ENCODE peak calls at places on chromosome 22, in nine cellular contexts. One of them, this sample, is unnamed.

GRCh38 chr22:44775862-44776261 is 23.5 kb downstream of the ARHGAP8 start:
- DNase-seq in MM.1S: no peak
- DNase-seq in endodermal cell: no peak
- DNase-seq in transverse colon: no peak
- DNase-seq in esophagus squamous epithelium: no peak
- DNase-seq in fibroblast of lung: no peak
- DNase-seq in left ventricle myocardium inferior: no peak
- DNase-seq in ascending aorta: no peak
- DNase-seq in heart left ventricle: no peak
- DNase-seq in this sample: no peak

GRCh38 chr22:23695141-23695540 is 4.3 kb downstream of the RGL4 start:
- DNase-seq in MM.1S: no peak
- DNase-seq in endodermal cell: no peak
- DNase-seq in transverse colon: no peak
- DNase-seq in esophagus squamous epithelium: no peak
- DNase-seq in fibroblast of lung: no peak
- DNase-seq in left ventricle myocardium inferior: no peak
- DNase-seq in ascending aorta: no peak
- DNase-seq in heart left ventricle: no peak
- DNase-seq in this sample: no peak

GRCh38 chr22:30948930-30949342 is 19.6 kb downstream of the MORC2 start:
- DNase-seq in MM.1S: no peak
- DNase-seq in endodermal cell: no peak
- DNase-seq in transverse colon: no peak
- DNase-seq in esophagus squamous epithelium: no peak
- DNase-seq in fibroblast of lung: peak
- DNase-seq in left ventricle myocardium inferior: no peak
- DNase-seq in ascending aorta: no peak
- DNase-seq in heart left ventricle: no peak
- DNase-seq in this sample: no peak

GRCh38 chr22:43260346-43260745 is 73.4 kb upstream of the TTLL12 start:
- DNase-seq in MM.1S: no peak
- DNase-seq in endodermal cell: peak
- DNase-seq in transverse colon: no peak
- DNase-seq in esophagus squamous epithelium: no peak
- DNase-seq in fibroblast of lung: no peak
- DNase-seq in left ventricle myocardium inferior: no peak
- DNase-seq in ascending aorta: no peak
- DNase-seq in heart left ventricle: no peak
- DNase-seq in this sample: no peak

GRCh38 chr22:25956801-25957200 is 212.5 kb upstream of the SEZ6L start:
- DNase-seq in MM.1S: no peak
- DNase-seq in endodermal cell: no peak
- DNase-seq in transverse colon: no peak
- DNase-seq in esophagus squamous epithelium: no peak
- DNase-seq in fibroblast of lung: no peak
- DNase-seq in left ventricle myocardium inferior: no peak
- DNase-seq in ascending aorta: no peak
- DNase-seq in heart left ventricle: no peak
- DNase-seq in this sample: no peak

GRCh38 chr22:29205598-29206371 is at the start of gene EMID1:
- DNase-seq in MM.1S: peak
- DNase-seq in endodermal cell: peak
- DNase-seq in transverse colon: peak
- DNase-seq in esophagus squamous epithelium: no peak
- DNase-seq in fibroblast of lung: peak
- DNase-seq in left ventricle myocardium inferior: peak
- DNase-seq in ascending aorta: no peak
- DNase-seq in heart left ventricle: peak
- DNase-seq in this sample: no peak

GRCh38 chr22:50489363-50490243 is 2.9 kb downstream of the MIOX start:
- DNase-seq in MM.1S: no peak
- DNase-seq in endodermal cell: peak
- DNase-seq in transverse colon: no peak
- DNase-seq in esophagus squamous epithelium: no peak
- DNase-seq in fibroblast of lung: no peak
- DNase-seq in left ventricle myocardium inferior: no peak
- DNase-seq in ascending aorta: no peak
- DNase-seq in heart left ventricle: no peak
- DNase-seq in this sample: no peak

GRCh38 chr22:30017375-30017774 is 62.9 kb upstream of the HORMAD2 start:
- DNase-seq in MM.1S: no peak
- DNase-seq in endodermal cell: no peak
- DNase-seq in transverse colon: no peak
- DNase-seq in esophagus squamous epithelium: no peak
- DNase-seq in fibroblast of lung: peak
- DNase-seq in left ventricle myocardium inferior: no peak
- DNase-seq in ascending aorta: no peak
- DNase-seq in heart left ventricle: no peak
- DNase-seq in this sample: no peak

GRCh38 chr22:49968313-49968830 is 7.8 kb downstream of the PIM3 start:
- DNase-seq in MM.1S: peak
- DNase-seq in endodermal cell: peak
- DNase-seq in transverse colon: no peak
- DNase-seq in esophagus squamous epithelium: no peak
- DNase-seq in fibroblast of lung: no peak
- DNase-seq in left ventricle myocardium inferior: peak
- DNase-seq in ascending aorta: peak
- DNase-seq in heart left ventricle: peak
- DNase-seq in this sample: no peak

GRCh38 chr22:22893077-22893805 is 5.6 kb downstream of the IGLL5 start:
- DNase-seq in MM.1S: peak
- DNase-seq in endodermal cell: no peak
- DNase-seq in transverse colon: no peak
- DNase-seq in esophagus squamous epithelium: no peak
- DNase-seq in fibroblast of lung: no peak
- DNase-seq in left ventricle myocardium inferior: no peak
- DNase-seq in ascending aorta: no peak
- DNase-seq in heart left ventricle: no peak
- DNase-seq in this sample: no peak

GRCh38 chr22:49763138-49763537 is 64.5 kb downstream of the BRD1 start:
- DNase-seq in MM.1S: no peak
- DNase-seq in endodermal cell: peak
- DNase-seq in transverse colon: peak
- DNase-seq in esophagus squamous epithelium: no peak
- DNase-seq in fibroblast of lung: no peak
- DNase-seq in left ventricle myocardium inferior: no peak
- DNase-seq in ascending aorta: no peak
- DNase-seq in heart left ventricle: no peak
- DNase-seq in this sample: no peak

GRCh38 chr22:50620861-50621490 is 7.0 kb downstream of the ARSA start:
- DNase-seq in MM.1S: peak
- DNase-seq in endodermal cell: no peak
- DNase-seq in transverse colon: peak
- DNase-seq in esophagus squamous epithelium: no peak
- DNase-seq in fibroblast of lung: no peak
- DNase-seq in left ventricle myocardium inferior: no peak
- DNase-seq in ascending aorta: no peak
- DNase-seq in heart left ventricle: no peak
- DNase-seq in this sample: peak

DNA sequence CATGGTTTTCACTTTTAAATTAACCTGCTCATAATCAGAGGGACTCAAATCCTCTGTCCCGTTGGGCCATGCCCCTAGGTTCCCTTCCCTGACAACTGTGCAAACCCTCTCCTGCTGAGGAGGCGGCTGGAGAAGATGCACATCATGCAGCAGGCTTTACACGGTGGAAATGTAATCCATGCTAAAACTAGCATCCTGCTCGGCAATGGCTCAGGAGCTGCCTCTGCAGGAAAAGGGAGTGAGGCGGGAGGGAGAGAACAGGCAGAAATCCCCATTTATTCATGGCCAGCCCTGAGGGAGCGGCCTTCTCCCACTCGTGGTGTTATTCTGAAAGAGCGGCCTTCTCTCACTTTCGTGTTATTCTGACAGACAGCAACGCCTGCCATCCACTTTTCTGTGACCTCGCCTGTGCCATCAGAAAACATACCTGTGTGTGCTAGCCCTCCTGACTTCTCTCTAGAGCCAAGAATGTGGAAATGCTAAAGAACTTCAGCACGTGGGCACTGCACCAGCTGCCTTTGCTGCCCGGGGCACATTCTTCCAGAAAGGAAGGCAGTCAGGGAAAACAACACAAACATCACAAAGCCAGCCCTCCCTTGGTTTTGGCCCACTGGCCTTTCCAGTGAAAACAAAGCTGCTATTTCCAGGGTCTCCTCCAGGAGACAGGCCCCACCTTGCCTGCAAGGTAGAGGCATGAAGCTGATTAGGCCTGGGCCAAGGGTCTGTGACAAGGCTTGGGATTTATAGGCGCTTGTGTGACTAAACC is 62.9 kb upstream of the BID start:
- DNase-seq in MM.1S: no peak
- DNase-seq in endodermal cell: peak
- DNase-seq in transverse colon: no peak
- DNase-seq in esophagus squamous epithelium: no peak
- DNase-seq in fibroblast of lung: no peak
- DNase-seq in left ventricle myocardium inferior: no peak
- DNase-seq in ascending aorta: no peak
- DNase-seq in heart left ventricle: no peak
- DNase-seq in this sample: no peak
- TF ChIP-seq CTCF in MM.1S: no peak
- TF ChIP-seq CTCF in endodermal cell: peak
- TF ChIP-seq CTCF in transverse colon: no peak
- TF ChIP-seq CTCF in esophagus squamous epithelium: no peak
- TF ChIP-seq CTCF in fibroblast of lung: no peak
- TF ChIP-seq CTCF in left ventricle myocardium inferior: no peak
- TF ChIP-seq CTCF in ascending aorta: no peak
- TF ChIP-seq CTCF in heart left ventricle: no peak
- TF ChIP-seq CTCF in this sample: no peak

GRCh38 chr22:20509344-20510047 is 2.1 kb downstream of the MED15 start:
- DNase-seq in MM.1S: peak
- DNase-seq in endodermal cell: no peak
- DNase-seq in transverse colon: peak
- DNase-seq in esophagus squamous epithelium: no peak
- DNase-seq in fibroblast of lung: peak
- DNase-seq in left ventricle myocardium inferior: peak
- DNase-seq in ascending aorta: peak
- DNase-seq in heart left ventricle: peak
- DNase-seq in this sample: no peak
- H3K4me3 ChIP-seq in MM.1S: peak
- H3K4me3 ChIP-seq in endodermal cell: peak
- H3K4me3 ChIP-seq in transverse colon: no peak
- H3K4me3 ChIP-seq in esophagus squamous epithelium: peak
- H3K4me3 ChIP-seq in fibroblast of lung: peak
- H3K4me3 ChIP-seq in left ventricle myocardium inferior: peak
- H3K4me3 ChIP-seq in ascending aorta: peak
- H3K4me3 ChIP-seq in heart left ventricle: peak
- H3K4me3 ChIP-seq in this sample: peak

GRCh38 chr22:33487041-33487716 is 429.0 kb upstream of the SYN3 start:
- DNase-seq in MM.1S: no peak
- DNase-seq in endodermal cell: no peak
- DNase-seq in transverse colon: no peak
- DNase-seq in esophagus squamous epithelium: no peak
- DNase-seq in fibroblast of lung: no peak
- DNase-seq in left ventricle myocardium inferior: no peak
- DNase-seq in ascending aorta: no peak
- DNase-seq in heart left ventricle: no peak
- DNase-seq in this sample: no peak

GRCh38 chr22:33493476-33494205 is 426.6 kb downstream of the LARGE1 start:
- DNase-seq in MM.1S: no peak
- DNase-seq in endodermal cell: no peak
- DNase-seq in transverse colon: no peak
- DNase-seq in esophagus squamous epithelium: no peak
- DNase-seq in fibroblast of lung: no peak
- DNase-seq in left ventricle myocardium inferior: no peak
- DNase-seq in ascending aorta: no peak
- DNase-seq in heart left ventricle: no peak
- DNase-seq in this sample: no peak

GRCh38 chr22:33496112-33496511 is 424.2 kb downstream of the LARGE1 start:
- DNase-seq in MM.1S: no peak
- DNase-seq in endodermal cell: no peak
- DNase-seq in transverse colon: no peak
- DNase-seq in esophagus squamous epithelium: no peak
- DNase-seq in fibroblast of lung: no peak
- DNase-seq in left ventricle myocardium inferior: no peak
- DNase-seq in ascending aorta: no peak
- DNase-seq in heart left ventricle: no peak
- DNase-seq in this sample: no peak

DNA sequence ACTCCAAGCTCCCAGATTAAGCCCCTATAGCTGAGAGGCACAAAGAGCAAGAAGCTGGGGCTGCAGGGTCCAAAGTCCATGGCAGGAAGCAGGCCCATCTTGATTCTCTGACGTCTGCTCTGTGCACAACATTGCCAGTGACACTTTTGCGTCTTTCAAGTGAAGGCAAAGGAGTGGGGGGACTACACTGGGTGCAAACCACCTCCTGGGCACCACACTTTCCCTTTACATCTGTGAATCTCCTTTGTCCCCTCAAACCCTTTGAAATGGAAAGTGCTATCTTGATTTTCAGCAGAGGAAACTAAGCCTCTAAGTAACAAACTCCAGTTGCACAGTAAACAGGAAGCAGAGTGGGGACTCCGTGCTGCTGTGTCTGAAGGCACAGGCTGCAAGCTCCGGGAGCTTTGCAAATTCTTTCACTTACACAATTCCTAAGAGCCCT is 428.0 kb downstream of the LARGE1 start:
- DNase-seq in MM.1S: no peak
- DNase-seq in endodermal cell: peak
- DNase-seq in transverse colon: no peak
- DNase-seq in esophagus squamous epithelium: no peak
- DNase-seq in fibroblast of lung: no peak
- DNase-seq in left ventricle myocardium inferior: no peak
- DNase-seq in ascending aorta: no peak
- DNase-seq in heart left ventricle: no peak
- DNase-seq in this sample: no peak
- TF ChIP-seq CTCF in MM.1S: no peak
- TF ChIP-seq CTCF in endodermal cell: no peak
- TF ChIP-seq CTCF in transverse colon: no peak
- TF ChIP-seq CTCF in esophagus squamous epithelium: no peak
- TF ChIP-seq CTCF in fibroblast of lung: no peak
- TF ChIP-seq CTCF in left ventricle myocardium inferior: no peak
- TF ChIP-seq CTCF in ascending aorta: no peak
- TF ChIP-seq CTCF in heart left ventricle: no peak
- TF ChIP-seq CTCF in this sample: no peak

GRCh38 chr22:46072981-46073682 is 77.2 kb upstream of the PPARA start:
- DNase-seq in MM.1S: no peak
- DNase-seq in endodermal cell: no peak
- DNase-seq in transverse colon: peak
- DNase-seq in esophagus squamous epithelium: no peak
- DNase-seq in fibroblast of lung: peak
- DNase-seq in left ventricle myocardium inferior: peak
- DNase-seq in ascending aorta: peak
- DNase-seq in heart left ventricle: no peak
- DNase-seq in this sample: no peak
- H3K4me3 ChIP-seq in MM.1S: no peak
- H3K4me3 ChIP-seq in endodermal cell: no peak
- H3K4me3 ChIP-seq in transverse colon: peak
- H3K4me3 ChIP-seq in esophagus squamous epithelium: peak
- H3K4me3 ChIP-seq in fibroblast of lung: peak
- H3K4me3 ChIP-seq in left ventricle myocardium inferior: peak
- H3K4me3 ChIP-seq in ascending aorta: peak
- H3K4me3 ChIP-seq in heart left ventricle: peak
- H3K4me3 ChIP-seq in this sample: peak